ENCODE peak calls at places on chromosome 7, in five cellular contexts. F is GM10248; K is CD8-positive, alpha-beta memory T cell; G is colonic mucosa; A is cardiac fibroblast. V is an unnamed sample.

GRCh38 chr7:50268223-50268622 is 36.3 kb upstream of the IKZF1 start:
- DNase-seq in F (no peak), K (no peak), G (no peak), A (no peak), V (no peak)

GRCh38 chr7:157737151-157738063 is 400.6 kb downstream of the DNAJB6 start:
- DNase-seq in F (no peak), K (no peak), G (no peak), A (no peak), V (no peak)

GRCh38 chr7:147245274-147245673 is 1128.7 kb downstream of the CNTNAP2 start:
- DNase-seq in F (peak; percentile 37), K (no peak), G (peak; percentile 26), A (peak; percentile 58), V (peak; percentile 47)

GRCh38 chr7:110831450-110831849 is 259.5 kb upstream of the LRRN3 start:
- DNase-seq in F (no peak), K (no peak), G (no peak), A (no peak), V (no peak)

GRCh38 chr7:22549667-22550513 is 49.9 kb upstream of the STEAP1B start:
- DNase-seq in F (peak; percentile 46), K (peak; percentile 40), G (no peak), A (no peak), V (peak; percentile 73)

GRCh38 chr7:104903044-104903443 is 111.0 kb upstream of the KMT2E start:
- DNase-seq in F (no peak), K (no peak), G (no peak), A (peak; percentile 36), V (no peak)

GRCh38 chr7:917255-918117 is 37.0 kb downstream of the ADAP1 start:
- DNase-seq in F (no peak), K (no peak), G (no peak), A (no peak), V (no peak)

GRCh38 chr7:74225400-74225799 is 15.6 kb downstream of the LAT2 start:
- DNase-seq in F (no peak), K (no peak), G (no peak), A (no peak), V (no peak)

GRCh38 chr7:132226046-132226590 is 350.2 kb downstream of the PLXNA4 start:
- DNase-seq in F (no peak), K (no peak), G (no peak), A (no peak), V (no peak)

V was measured in astrocyte of the hippocampus.